ENCODE peak calls at places on chromosome 10, in four cellular contexts. O, W, I and C are unnamed samples.

GRCh38 chr10:89921422-89921821 is 220.0 kb downstream of the KIF20B start:
- DNase-seq in O (no peak), I (peak), W (no peak), C (no peak)

GRCh38 chr10:114525368-114525949 is 121.2 kb upstream of the AFAP1L2 start:
- DNase-seq in W (no peak), I (no peak), O (no peak), C (peak)

GRCh38 chr10:23157691-23158369 is 34.3 kb upstream of the PTF1A start:
- DNase-seq in I (peak), W (peak), O (peak), C (peak)

GRCh38 chr10:102347236-102347828 is 48.2 kb upstream of the NFKB2 start:
- DNase-seq in I (peak), O (peak), W (peak), C (peak)

GRCh38 chr10:6699336-6699735 is 119.3 kb upstream of the PRKCQ start:
- DNase-seq in W (peak), I (no peak), O (no peak), C (no peak)

GRCh38 chr10:101745074-101745690 is 30.7 kb downstream of the FGF8 start:
- DNase-seq in I (no peak), W (no peak), O (no peak), C (no peak)

GRCh38 chr10:84269773-84270172 is 24.9 kb downstream of the RGR start:
- DNase-seq in O (no peak), W (peak), I (peak), C (no peak)

GRCh38 chr10:35043796-35044344 is 46.3 kb downstream of the CUL2 start:
- DNase-seq in W (peak), O (no peak), I (no peak), C (no peak)

GRCh38 chr10:27779462-27779861 is 33.8 kb upstream of the MKX start:
- DNase-seq in I (no peak), W (peak), O (no peak), C (no peak)

GRCh38 chr10:84608126-84608525 is 279.7 kb downstream of the CCSER2 start:
- DNase-seq in I (no peak), O (no peak), W (no peak), C (no peak)

GRCh38 chr10:34139559-34139958 is 675.5 kb downstream of the PARD3 start:
- DNase-seq in W (peak), O (no peak), I (no peak), C (no peak)

GRCh38 chr10:116271593-116272496 is 1.2 kb downstream of the GFRA1 start:
- DNase-seq in O (peak), I (no peak), W (peak), C (no peak)

GRCh38 chr10:78927257-78927995 is 141.3 kb upstream of the ZMIZ1 start:
- DNase-seq in I (peak), O (no peak), W (no peak), C (peak)

GRCh38 chr10:103512166-103512565 is 18.7 kb downstream of the NEURL1 start:
- DNase-seq in W (no peak), I (no peak), O (peak), C (no peak)

GRCh38 chr10:69901623-69902505 is 100.2 kb downstream of the COL13A1 start:
- DNase-seq in I (peak), W (peak), O (peak), C (peak)

GRCh38 chr10:129514568-129515451 is 47.8 kb downstream of the MGMT start:
- DNase-seq in W (no peak), O (no peak), I (no peak), C (no peak)

GRCh38 chr10:47366731-47367460 is 17.2 kb downstream of the ZNF488 start:
- DNase-seq in O (no peak), I (no peak), W (no peak), C (no peak)

GRCh38 chr10:99787303-99787702 is 4.9 kb downstream of the ABCC2 start:
- DNase-seq in O (no peak), I (no peak), W (no peak), C (no peak)

GRCh38 chr10:103667390-103667789 is 173.9 kb downstream of the NEURL1 start:
- DNase-seq in I (no peak), O (no peak), W (peak), C (no peak)

GRCh38 chr10:89693176-89693575 is 8.2 kb upstream of the KIF20B start:
- DNase-seq in I (no peak), W (no peak), O (no peak), C (no peak)

GRCh38 chr10:114869500-114869899 is 47.9 kb downstream of the FHIP2A start:
- DNase-seq in I (no peak), O (no peak), W (peak), C (no peak)

GRCh38 chr10:118163227-118163626 is 116.5 kb upstream of the RAB11FIP2 start:
- DNase-seq in O (no peak), I (no peak), W (peak), C (no peak)

GRCh38 chr10:15169555-15170407 is 1.3 kb upstream of the NMT2 start:
- DNase-seq in W (no peak), I (no peak), O (no peak), C (peak)

GRCh38 chr10:60299961-60300883 is 89.5 kb downstream of the ANK3 start:
- DNase-seq in W (no peak), I (no peak), O (no peak), C (no peak)

GRCh38 chr10:93991596-93992284 is 2.0 kb upstream of the PLCE1 start:
- DNase-seq in I (peak), O (no peak), W (peak), C (no peak)

GRCh38 chr10:24762966-24763623 is 39.4 kb upstream of the ARHGAP21 start:
- DNase-seq in O (no peak), W (peak), I (no peak), C (no peak)

GRCh38 chr10:12455774-12456173 is 106.4 kb downstream of the CAMK1D start:
- DNase-seq in W (peak), I (no peak), O (no peak), C (no peak)

GRCh38 chr10:63972949-63973827 is 452.0 kb downstream of the REEP3 start:
- DNase-seq in O (no peak), I (no peak), W (no peak), C (no peak)

GRCh38 chr10:62384447-62385081 is 10.4 kb downstream of the ZNF365 start:
- DNase-seq in I (peak), O (no peak), W (peak), C (no peak)

GRCh38 chr10:47040041-47040491 is 128.8 kb downstream of the PTPN20 start:
- DNase-seq in I (no peak), W (no peak), O (no peak), C (no peak)

GRCh38 chr10:47361293-47361692 is 13.1 kb downstream of the RBP3 start:
- DNase-seq in W (peak), O (peak), I (peak), C (peak)

GRCh38 chr10:780536-781524 is 91.4 kb upstream of the DIP2C start:
- DNase-seq in W (no peak), O (no peak), I (no peak), C (no peak)

GRCh38 chr10:124049484-124049883 is 43.9 kb downstream of the CHST15 start:
- DNase-seq in O (no peak), W (peak), I (peak), C (no peak)

GRCh38 chr10:12221323-12222298 is 25.6 kb downstream of the CDC123 start:
- DNase-seq in W (peak), O (no peak), I (peak), C (no peak)

GRCh38 chr10:23174075-23174973 is 17.8 kb upstream of the PTF1A start:
- DNase-seq in O (no peak), I (no peak), W (no peak), C (no peak)

GRCh38 chr10:98258683-98259454 is 9.1 kb downstream of the LOXL4 start:
- DNase-seq in W (peak), I (no peak), O (no peak), C (no peak)

GRCh38 chr10:7111574-7111973 is 299.3 kb downstream of the SFMBT2 start:
- DNase-seq in O (no peak), I (no peak), W (peak), C (no peak)

GRCh38 chr10:4650109-4650508 is 175.9 kb upstream of the AKR1E2 start:
- DNase-seq in W (peak), I (no peak), O (no peak), C (no peak)

GRCh38 chr10:71742301-71743098 is 22.9 kb upstream of the C10orf105 start:
- DNase-seq in I (no peak), O (no peak), W (no peak), C (no peak)

GRCh38 chr10:3861785-3862184 is 76.8 kb upstream of the KLF6 start:
- DNase-seq in I (no peak), W (no peak), O (no peak), C (no peak)

DNA sequence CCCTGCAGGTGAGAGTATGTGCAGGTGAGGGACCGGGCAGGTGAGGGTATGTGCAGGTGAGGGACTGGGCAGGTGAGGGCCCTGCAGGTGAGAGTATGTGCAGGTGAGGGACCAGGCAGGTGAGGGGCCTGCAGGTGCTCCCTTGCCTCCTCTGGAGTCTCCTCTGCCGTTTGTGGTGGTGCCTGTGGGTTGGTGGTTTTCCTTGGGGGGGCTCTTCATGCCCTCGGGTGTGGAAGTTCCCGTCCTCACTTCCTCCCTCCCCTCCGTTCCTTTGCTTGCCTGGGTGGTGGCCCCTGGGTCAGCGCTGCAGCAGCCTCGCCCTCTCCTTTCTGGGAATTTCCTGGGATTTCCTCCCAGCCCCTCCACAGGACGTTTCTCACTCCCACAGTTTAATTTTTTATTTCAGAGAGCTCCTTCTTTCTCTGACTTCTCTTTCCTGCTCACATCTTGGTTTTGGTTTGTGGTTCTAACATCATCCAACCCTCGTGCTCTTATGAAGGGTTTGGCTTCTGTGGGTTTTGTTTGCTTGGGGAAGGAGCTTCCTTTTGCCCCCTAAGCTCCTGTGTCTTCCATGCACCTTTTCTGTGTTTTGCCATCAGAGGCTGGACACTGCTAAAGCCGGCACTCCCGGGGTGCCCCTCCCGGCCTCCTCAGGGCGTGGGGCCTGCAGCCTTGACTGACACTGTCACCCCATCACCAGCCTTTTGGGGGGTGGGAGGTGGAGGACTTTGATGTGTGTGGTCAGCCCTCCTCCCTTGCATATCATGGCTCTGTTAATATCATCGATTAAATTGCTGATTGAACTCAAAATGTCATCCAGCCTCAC is 29.2 kb upstream of the ADGRA1 start:
- DNase-seq in I (no peak), W (peak), O (no peak), C (no peak)
- TF ChIP-seq EZH2phosphoT487 in I (no peak), W (no peak), O (no peak), C (no peak)

DNA sequence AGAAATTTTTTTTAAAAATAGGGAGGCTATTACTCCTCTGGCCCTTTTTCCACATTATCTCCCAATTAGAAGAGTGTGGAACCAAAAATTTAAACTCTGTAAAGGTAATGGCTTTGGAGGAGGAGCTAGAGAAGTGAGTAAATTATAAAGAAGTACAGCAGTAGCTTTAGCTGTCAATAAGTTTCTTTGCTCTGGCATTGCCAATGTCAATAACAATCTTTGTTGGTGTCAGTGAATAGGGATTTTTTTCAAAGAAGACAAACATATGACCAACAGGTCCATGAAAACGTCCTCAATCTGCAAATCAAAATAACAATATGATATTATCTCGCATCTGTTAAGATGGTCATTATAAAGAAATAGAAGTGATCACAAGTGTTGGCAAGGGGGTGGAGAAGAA is 227.1 kb upstream of the MBL2 start:
- DNase-seq in I (no peak), O (no peak), W (no peak), C (no peak)
- H3K4me3 ChIP-seq in I (no peak), O (no peak), W (no peak), C (no peak)

GRCh38 chr10:77501846-77502251 is 135.8 kb downstream of the KCNMA1 start:
- DNase-seq in W (peak), O (no peak), I (no peak), C (no peak)

GRCh38 chr10:77498829-77499228 is 138.8 kb downstream of the KCNMA1 start:
- DNase-seq in W (no peak), O (no peak), I (no peak), C (no peak)

GRCh38 chr10:77500754-77501151 is 136.9 kb downstream of the KCNMA1 start:
- DNase-seq in I (no peak), W (peak), O (no peak), C (no peak)

GRCh38 chr10:77504196-77504869 is 133.3 kb downstream of the KCNMA1 start:
- DNase-seq in I (peak), W (peak), O (no peak), C (no peak)

GRCh38 chr10:77501152-77501845 is 136.3 kb downstream of the KCNMA1 start:
- DNase-seq in I (peak), O (no peak), W (peak), C (no peak)
- H2AFZ ChIP-seq in I (peak), O (no peak), W (peak), C (no peak)

DNA sequence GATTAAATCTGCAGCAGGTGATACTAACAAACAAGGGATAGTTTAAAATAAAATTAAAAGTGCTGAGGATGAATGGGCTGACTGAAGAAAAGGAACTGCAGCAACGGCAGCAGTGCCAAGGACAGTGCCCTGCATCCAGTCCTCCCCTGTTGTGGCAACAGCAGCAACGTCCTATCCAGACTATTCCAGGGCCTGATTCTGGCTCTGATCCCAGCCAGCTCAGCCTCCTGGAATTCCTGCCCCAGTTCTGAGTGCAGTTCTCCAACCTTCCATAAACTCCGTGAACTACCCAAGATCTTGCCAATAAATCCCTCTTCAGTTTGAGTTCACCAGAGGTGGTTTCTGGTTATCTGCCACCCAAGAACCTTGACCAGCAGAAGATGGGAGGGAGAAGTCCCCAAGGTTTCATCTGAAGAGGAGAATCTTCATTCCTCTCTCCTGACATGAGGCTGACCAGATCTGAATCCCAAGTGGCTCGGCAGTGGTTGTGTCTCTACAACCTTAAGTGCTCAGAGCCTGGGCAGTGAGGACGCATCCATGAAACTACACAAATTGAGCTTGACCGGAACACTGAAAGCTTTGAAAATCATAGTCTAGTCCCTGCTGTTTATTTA is 115.8 kb downstream of the SORBS1 start:
- DNase-seq in O (no peak), W (peak), I (peak), C (no peak)
- TF ChIP-seq EZH2phosphoT487 in O (no peak), W (no peak), I (no peak), C (no peak)

DNA sequence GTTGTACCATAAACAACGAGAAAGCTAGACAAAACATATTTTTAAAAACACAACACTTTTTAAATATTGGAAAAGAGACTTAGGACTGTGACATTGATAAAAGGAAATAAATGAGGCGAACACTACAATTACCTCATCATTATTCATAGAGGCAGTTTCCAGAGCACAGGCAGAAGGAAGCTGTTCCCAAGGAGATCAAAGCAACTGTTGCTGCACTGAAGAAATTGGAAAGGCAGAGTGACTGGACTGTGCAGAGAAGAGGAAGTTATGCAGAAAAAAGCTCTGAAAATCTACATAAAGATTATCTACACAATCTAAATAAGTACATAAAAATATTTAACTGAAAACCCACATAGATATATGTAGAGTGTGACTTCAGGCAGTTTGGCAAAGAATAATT is 32.8 kb downstream of the MYO3A start:
- DNase-seq in W (no peak), I (no peak), O (no peak), C (no peak)
- H3K4me3 ChIP-seq in W (no peak), I (no peak), O (no peak), C (no peak)

GRCh38 chr10:75235375-75236177 is at the start of gene COMTD1:
- DNase-seq in O (peak), W (peak), I (peak), C (peak)

GRCh38 chr10:75236178-75236825 is 545 bp upstream of the COMTD1 start:
- DNase-seq in I (no peak), W (no peak), O (no peak), C (no peak)

GRCh38 chr10:75239391-75239790 is 3.6 kb upstream of the COMTD1 start:
- DNase-seq in O (no peak), W (no peak), I (no peak), C (no peak)

GRCh38 chr10:75240329-75240728 is 4.6 kb upstream of the COMTD1 start:
- DNase-seq in W (no peak), O (no peak), I (no peak), C (no peak)

DNA sequence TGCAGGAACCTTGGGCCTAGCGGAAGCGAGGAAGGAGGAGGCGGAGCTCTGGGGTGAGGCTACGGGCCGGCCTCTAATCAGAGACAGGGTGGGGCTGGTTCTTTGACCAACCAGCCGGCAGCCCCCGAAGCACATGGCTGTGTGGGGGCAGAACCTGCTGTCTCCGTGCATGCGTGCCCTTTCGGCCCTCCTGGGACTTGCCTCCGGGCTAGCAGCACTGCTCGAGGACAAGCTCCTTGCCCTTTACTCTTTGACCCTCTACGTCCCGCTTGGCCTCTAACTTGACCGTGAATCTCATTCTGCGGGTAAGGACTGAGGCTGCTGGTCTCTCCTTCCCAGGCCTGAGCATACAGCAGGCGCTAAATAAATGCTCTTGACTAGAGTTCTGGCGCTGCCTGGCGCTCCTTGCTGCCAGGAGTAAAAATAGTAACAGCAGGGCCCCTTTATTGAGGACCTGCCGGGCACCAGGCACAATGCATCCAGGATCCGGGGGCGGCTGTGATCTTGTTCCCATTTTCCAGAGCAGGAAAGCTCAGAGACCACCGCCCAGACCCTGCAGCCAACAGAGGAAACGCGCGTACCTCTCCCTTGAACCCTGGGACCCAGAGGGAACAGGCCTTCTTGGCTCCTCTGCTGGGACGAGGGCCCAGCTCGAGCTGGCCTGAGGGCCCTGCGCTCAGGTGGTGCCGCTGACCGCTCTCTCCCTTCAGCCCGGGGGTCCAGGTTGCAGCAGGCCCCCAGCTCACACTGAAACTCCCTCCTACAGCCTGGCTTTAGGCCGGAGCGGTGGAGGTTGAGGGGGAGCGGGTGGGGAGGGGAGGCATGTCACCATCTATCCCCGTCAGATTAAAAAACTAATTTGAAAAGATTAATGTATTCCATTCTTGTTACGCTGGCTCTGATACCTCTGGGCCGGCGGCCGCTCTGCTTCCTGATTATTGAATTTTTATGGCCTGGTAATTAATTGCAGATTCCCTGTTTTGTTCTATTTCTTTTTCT is 2.7 kb upstream of the COMTD1 start:
- DNase-seq in W (no peak), O (peak), I (no peak), C (no peak)
- H2AFZ ChIP-seq in W (no peak), O (no peak), I (no peak), C (no peak)

GRCh38 chr10:74863508-74863907 is 37.1 kb downstream of the KAT6B start:
- DNase-seq in W (peak), I (no peak), O (no peak), C (no peak)
- TF ChIP-seq EZH2phosphoT487 in W (no peak), I (no peak), O (no peak), C (no peak)